ENCODE peak calls at places on chromosomes 4 and X, in seven cellular contexts. E, J, B, P, G, D and V are unnamed samples.

GRCh38 chr4:147732516-147733193 is 767 bp downstream of the ARHGAP10 start:
- DNase-seq in E (peak; percentile 58), J (no peak), B (no peak), P (no peak), G (peak; percentile 45), D (peak; percentile 69), V (no peak)

GRCh38 chrX:119573840-119574393 is 446 bp upstream of the UBE2A start:
- DNase-seq in E (peak; percentile 42), J (peak; percentile 35), B (no peak), P (no peak), G (peak; percentile 61), D (peak; percentile 53), V (no peak)

GRCh38 chr4:5918331-5919030 is 25.6 kb upstream of the CRMP1 start:
- DNase-seq in E (no peak), J (no peak), B (no peak), P (no peak), G (no peak), D (no peak), V (no peak)

GRCh38 chr4:139144161-139144859 is 32.7 kb downstream of the ELF2 start:
- DNase-seq in E (peak; percentile 53), J (peak; percentile 33), B (no peak), P (no peak), G (peak; percentile 51), D (peak; percentile 55), V (no peak)

GRCh38 chrX:30900227-30900626 is 11.2 kb upstream of the TAB3 start:
- DNase-seq in E (no peak), J (no peak), B (no peak), P (no peak), G (peak; percentile 5), D (no peak), V (no peak)

GRCh38 chr4:184263910-184264732 is 46.4 kb upstream of the ENPP6 start:
- DNase-seq in E (peak; percentile 87), J (peak; percentile 89), B (peak; percentile 53), P (peak; percentile 87), G (peak; percentile 90), D (peak; percentile 95), V (peak; percentile 80)

GRCh38 chr4:94635172-94635571 is 122.6 kb upstream of the BMPR1B start:
- DNase-seq in E (no peak), J (no peak), B (no peak), P (no peak), G (no peak), D (no peak), V (no peak)

GRCh38 chrX:150913511-150913910 is 15.0 kb upstream of the CD99L2 start:
- DNase-seq in E (no peak), J (peak; percentile 15), B (no peak), P (no peak), G (peak; percentile 88), D (no peak), V (no peak)

GRCh38 chrX:91414710-91415109 is 19.9 kb upstream of the PABPC5 start:
- DNase-seq in E (no peak), J (no peak), B (no peak), P (no peak), G (no peak), D (no peak), V (no peak)

GRCh38 chrX:112760697-112761096 is 79.9 kb downstream of the AMOT start:
- DNase-seq in E (no peak), J (no peak), B (no peak), P (no peak), G (no peak), D (no peak), V (no peak)